ENCODE peak calls at places on chromosomes 3 and 15, in seven cellular contexts. C is WERI-Rb-1; D is AG04450; E is non-pigmented ciliary epithelial cell; X is fibroblast of mammary gland; J is naive thymus-derived CD4-positive, alpha-beta T cell; Z is NCI-H460. P is an unnamed sample.

GRCh38 chr3:128312271-128312670 is 154.4 kb downstream of the DNAJB8 start:
- DNase-seq in C (no peak), D (no peak), E (no peak), X (no peak), J (no peak), Z (no peak), P (no peak)

GRCh38 chr3:97872209-97873042 is 50.6 kb downstream of the CRYBG3 start:
- DNase-seq in C (no peak), D (peak), E (peak), X (peak), J (no peak), Z (no peak), P (peak)

GRCh38 chr15:99087405-99087943 is 17.4 kb upstream of the SYNM start:
- DNase-seq in C (no peak), D (no peak), E (no peak), X (no peak), J (no peak), Z (no peak), P (no peak)

GRCh38 chr3:195148553-195148952 is 122.4 kb downstream of the XXYLT1 start:
- DNase-seq in C (no peak), D (no peak), E (no peak), X (no peak), J (no peak), Z (no peak), P (no peak)

GRCh38 chr15:100175406-100176114 is 166.2 kb downstream of the ADAMTS17 start:
- DNase-seq in C (no peak), D (no peak), E (no peak), X (no peak), J (no peak), Z (no peak), P (no peak)

GRCh38 chr3:126126292-126126691 is 42.4 kb upstream of the SLC41A3 start:
- DNase-seq in C (peak), D (no peak), E (no peak), X (no peak), J (no peak), Z (no peak), P (no peak)

GRCh38 chr15:50055333-50056278 is 63.4 kb downstream of the ATP8B4 start:
- DNase-seq in C (no peak), D (peak), E (no peak), X (peak), J (no peak), Z (no peak), P (peak)

GRCh38 chr3:118618247-118619040 is 416.2 kb downstream of the IGSF11 start:
- DNase-seq in C (no peak), D (no peak), E (no peak), X (no peak), J (no peak), Z (no peak), P (no peak)

GRCh38 chr15:39362832-39363561 is 217.9 kb upstream of the THBS1 start:
- DNase-seq in C (no peak), D (peak), E (peak), X (peak), J (no peak), Z (no peak), P (no peak)

GRCh38 chr15:75577401-75578205 is 1.5 kb downstream of the PTPN9 start:
- DNase-seq in C (no peak), D (no peak), E (no peak), X (no peak), J (no peak), Z (no peak), P (no peak)

GRCh38 chr3:196563721-196564225 is 4.6 kb downstream of the WDR53 start:
- DNase-seq in C (no peak), D (no peak), E (peak), X (peak), J (no peak), Z (peak), P (no peak)

GRCh38 chr3:12870942-12871341 is 29.6 kb upstream of the RPL32 start:
- DNase-seq in C (no peak), D (no peak), E (no peak), X (peak), J (no peak), Z (no peak), P (no peak)

GRCh38 chr3:47381317-47382157 is 716 bp downstream of the PTPN23 start:
- DNase-seq in C (peak), D (peak), E (peak), X (peak), J (peak), Z (peak), P (peak)

GRCh38 chr3:74789111-74789510 is 174.7 kb upstream of the CNTN3 start:
- DNase-seq in C (no peak), D (no peak), E (peak), X (peak), J (no peak), Z (no peak), P (no peak)

GRCh38 chr3:87333393-87333892 is 57.1 kb upstream of the POU1F1 start:
- DNase-seq in C (no peak), D (peak), E (peak), X (peak), J (no peak), Z (peak), P (no peak)

GRCh38 chr3:136110481-136110880 is 85.7 kb downstream of the MSL2 start:
- DNase-seq in C (no peak), D (no peak), E (no peak), X (no peak), J (no peak), Z (no peak), P (no peak)

P was measured in GOT3.